ENCODE peak calls at places on chromosomes 13 and 19, in four cellular contexts. D is A549, T is K562, K is right lobe of liver. U is an unnamed sample.
A peak's percentile ranks its signal among the peaks of the same experiment; 100 is the strongest.

GRCh38 chr13:21086929-21087328 is 25.5 kb upstream of the LATS2 start:
- ATAC-seq in D (no peak), T (no peak), K (no peak), U (no peak)

GRCh38 chr13:97360610-97361009 is 73.4 kb upstream of the RAP2A start:
- ATAC-seq in D (no peak), T (no peak), K (no peak), U (no peak)

GRCh38 chr19:35486268-35486708 is 4.0 kb downstream of the KRTDAP start:
- ATAC-seq in K (peak; percentile 53), D (no peak), T (no peak), U (no peak)

GRCh38 chr19:2633693-2634075 is 68.8 kb downstream of the GNG7 start:
- ATAC-seq in D (no peak), T (no peak), K (no peak), U (no peak)

GRCh38 chr13:59689057-59689456 is 474.7 kb downstream of the DIAPH3 start:
- ATAC-seq in T (no peak), D (no peak), K (no peak), U (no peak)

GRCh38 chr13:79346300-79346914 is 59.6 kb downstream of the RBM26 start:
- ATAC-seq in K (no peak), T (no peak), D (no peak), U (no peak)

GRCh38 chr13:40389081-40389641 is 277.3 kb downstream of the FOXO1 start:
- ATAC-seq in T (no peak), D (no peak), K (peak; percentile 40), U (no peak)

GRCh38 chr19:11024259-11024658 is 63.4 kb downstream of the SMARCA4 start:
- ATAC-seq in K (peak; percentile 83), T (no peak), D (no peak), U (no peak)

GRCh38 chr13:39578821-39579291 is 24.1 kb downstream of the LHFPL6 start:
- ATAC-seq in T (no peak), D (no peak), K (no peak), U (no peak)

GRCh38 chr19:42420055-42420544 is 7.1 kb downstream of the LIPE start:
- ATAC-seq in K (peak; percentile 73), T (peak; percentile 96), D (peak; percentile 68), U (no peak)

GRCh38 chr19:17944301-17944700 is 11.5 kb downstream of the CCDC124 start:
- ATAC-seq in D (no peak), K (no peak), T (no peak), U (no peak)

GRCh38 chr13:25744176-25744575 is 307.6 kb downstream of the SHISA2 start:
- ATAC-seq in K (no peak), D (no peak), T (no peak), U (no peak)

GRCh38 chr13:113785051-113786010 is 26.3 kb downstream of the TMEM255B start:
- ATAC-seq in T (no peak), K (no peak), D (no peak), U (no peak)

GRCh38 chr19:485583-486236 is 10.6 kb upstream of the MADCAM1 start:
- ATAC-seq in T (no peak), K (no peak), D (no peak), U (peak; percentile 54)

GRCh38 chr19:8071912-8072311 is 19.4 kb downstream of the CCL25 start:
- ATAC-seq in K (no peak), T (no peak), D (no peak), U (no peak)

GRCh38 chr13:51797664-51798488 is 6.1 kb downstream of the DHRS12 start:
- ATAC-seq in D (peak; percentile 63), T (peak; percentile 75), K (peak; percentile 70), U (no peak)

GRCh38 chr13:27921421-27921960 is 1.7 kb downstream of the PDX1 start:
- ATAC-seq in K (peak; percentile 17), T (no peak), D (no peak), U (no peak)

GRCh38 chr13:30423891-30424290 is 1.6 kb downstream of the UBE2L5 start:
- ATAC-seq in D (no peak), K (no peak), T (no peak), U (no peak)

GRCh38 chr13:30418886-30419459 is 3.3 kb upstream of the UBE2L5 start:
- ATAC-seq in T (no peak), K (no peak), D (no peak), U (no peak)

GRCh38 chr13:30418075-30418715 is 4.1 kb upstream of the UBE2L5 start:
- ATAC-seq in K (no peak), T (no peak), D (no peak), U (no peak)

GRCh38 chr13:30422056-30422914 is at the start of gene UBE2L5:
- ATAC-seq in D (peak; percentile 81), T (peak; percentile 99), K (peak; percentile 86), U (peak; percentile 89)

GRCh38 chr13:30421093-30422055 is 919 bp upstream of the UBE2L5 start:
- ATAC-seq in T (peak; percentile 66), D (peak; percentile 82), K (peak; percentile 89), U (peak; percentile 93)
- TF ChIP-seq POLR2A in T (no peak), D (peak; percentile 36), K (peak; percentile 75), U (peak; percentile 93)

GRCh38 chr13:98509271-98510155 is 67.4 kb downstream of the STK24 start:
- ATAC-seq in K (no peak), D (peak; percentile 79), T (peak; percentile 96), U (peak; percentile 76)
- H3K4me1 ChIP-seq in K (peaks cover 37% of the 10 kb centered on the region), D (peaks cover 36% of the 10 kb centered on the region), T (peaks cover 23% of the 10 kb centered on the region), U (peaks cover 9% of the 10 kb centered on the region)

DNA sequence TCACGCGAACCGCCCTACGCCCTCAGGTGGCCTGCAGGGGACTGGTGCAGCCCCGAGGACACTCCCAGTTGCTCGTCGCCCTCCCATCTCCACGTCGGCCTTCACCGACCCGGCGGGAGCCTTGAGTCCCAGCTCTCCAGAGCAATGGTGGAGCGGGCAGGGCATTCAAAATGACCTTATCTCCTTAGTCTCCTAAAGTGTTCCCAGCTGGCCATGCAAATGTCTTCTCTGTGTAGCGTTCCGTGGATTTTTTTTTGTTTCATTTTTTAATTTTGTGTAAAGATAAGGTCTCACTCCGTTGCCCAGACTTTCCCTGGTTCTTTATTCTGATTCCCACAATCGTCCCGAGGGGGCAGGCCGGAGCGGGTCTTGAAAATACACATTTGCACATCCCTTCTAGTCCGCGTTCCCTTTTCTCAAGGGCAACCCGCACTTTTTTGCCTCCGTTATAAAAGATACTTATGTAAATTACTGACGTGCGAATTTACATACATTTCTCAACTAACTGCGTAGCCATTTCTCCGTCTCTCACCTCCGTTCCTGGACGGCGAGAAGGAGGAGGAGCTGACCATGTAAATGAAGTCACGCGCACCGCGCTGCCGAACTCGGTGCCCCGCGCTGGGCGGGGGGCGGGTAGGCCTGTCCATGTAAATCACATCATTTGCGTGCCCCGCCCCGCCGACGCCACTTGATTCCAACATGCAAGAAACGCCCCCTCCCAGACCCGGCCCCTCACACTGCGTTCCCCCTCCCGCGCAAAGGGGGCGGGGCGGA is 581 bp upstream of the EGLN2 start:
- ATAC-seq in D (peak; percentile 86), T (peak; percentile 88), K (peak; percentile 85), U (peak; percentile 14)
- TF ChIP-seq CTCF in D (peak; percentile 67), T (peak; percentile 55), K (peak; percentile 35), U (peak; percentile 63)

GRCh38 chr13:23375007-23375971 is 58.2 kb downstream of the SACS start:
- ATAC-seq in T (peak; percentile 97), D (peak; percentile 95), K (peak; percentile 97), U (peak; percentile 96)
- TF ChIP-seq POLR2A in T (no peak), D (peak; percentile 52), K (peak; percentile 68), U (peak; percentile 80)